ENCODE peak calls at places on chromosomes 6 and 20, in six cellular contexts. One of them, this sample, is unnamed.

GRCh38 chr20:44448753-44449546 is 26.7 kb upstream of the TTPAL start:
- DNase-seq in GM23248: peak; percentile 26
- DNase-seq in MM.1S: peak; percentile 49
- DNase-seq in HCT116: peak; percentile 16
- DNase-seq in SK-N-SH: peak; percentile 30
- DNase-seq in neural progenitor cell: peak; percentile 69
- DNase-seq in this sample: peak; percentile 28

GRCh38 chr6:111770263-111771083 is 102.8 kb downstream of the FYN start:
- DNase-seq in GM23248: no peak
- DNase-seq in MM.1S: no peak
- DNase-seq in HCT116: no peak
- DNase-seq in SK-N-SH: no peak
- DNase-seq in neural progenitor cell: no peak
- DNase-seq in this sample: no peak

GRCh38 chr6:2505624-2506023 is 245.1 kb downstream of the MYLK4 start:
- DNase-seq in GM23248: no peak
- DNase-seq in MM.1S: no peak
- DNase-seq in HCT116: peak; percentile 21
- DNase-seq in SK-N-SH: peak; percentile 30
- DNase-seq in neural progenitor cell: peak; percentile 39
- DNase-seq in this sample: peak; percentile 38

GRCh38 chr6:148624025-148624424 is 122.8 kb upstream of the UST start:
- DNase-seq in GM23248: peak; percentile 46
- DNase-seq in MM.1S: no peak
- DNase-seq in HCT116: no peak
- DNase-seq in SK-N-SH: no peak
- DNase-seq in neural progenitor cell: no peak
- DNase-seq in this sample: no peak

GRCh38 chr20:35845561-35845960 is 73.7 kb downstream of the PHF20 start:
- DNase-seq in GM23248: peak; percentile 61
- DNase-seq in MM.1S: no peak
- DNase-seq in HCT116: no peak
- DNase-seq in SK-N-SH: no peak
- DNase-seq in neural progenitor cell: no peak
- DNase-seq in this sample: no peak

GRCh38 chr6:2055914-2056313 is 189.5 kb downstream of the GMDS start:
- DNase-seq in GM23248: peak; percentile 49
- DNase-seq in MM.1S: no peak
- DNase-seq in HCT116: no peak
- DNase-seq in SK-N-SH: no peak
- DNase-seq in neural progenitor cell: no peak
- DNase-seq in this sample: no peak

GRCh38 chr6:168892031-168892430 is 361.6 kb downstream of the THBS2 start:
- DNase-seq in GM23248: no peak
- DNase-seq in MM.1S: no peak
- DNase-seq in HCT116: no peak
- DNase-seq in SK-N-SH: no peak
- DNase-seq in neural progenitor cell: no peak
- DNase-seq in this sample: peak; percentile 6

GRCh38 chr20:63560333-63560805 is 6.4 kb downstream of the FNDC11 start:
- DNase-seq in GM23248: no peak
- DNase-seq in MM.1S: no peak
- DNase-seq in HCT116: no peak
- DNase-seq in SK-N-SH: no peak
- DNase-seq in neural progenitor cell: no peak
- DNase-seq in this sample: no peak

GRCh38 chr6:25173951-25174474 is 105.2 kb upstream of the CARMIL1 start:
- DNase-seq in GM23248: peak; percentile 88
- DNase-seq in MM.1S: no peak
- DNase-seq in HCT116: peak; percentile 70
- DNase-seq in SK-N-SH: no peak
- DNase-seq in neural progenitor cell: no peak
- DNase-seq in this sample: peak; percentile 96

GRCh38 chr6:27839303-27840081 is 72.7 kb downstream of the OR2B2 start:
- DNase-seq in GM23248: peak; percentile 91
- DNase-seq in MM.1S: peak; percentile 36
- DNase-seq in HCT116: no peak
- DNase-seq in SK-N-SH: peak; percentile 32
- DNase-seq in neural progenitor cell: peak; percentile 32
- DNase-seq in this sample: peak; percentile 88

GRCh38 chr20:17570347-17571152 is 675 bp downstream of the DSTN start:
- DNase-seq in GM23248: peak; percentile 73
- DNase-seq in MM.1S: peak; percentile 37
- DNase-seq in HCT116: peak; percentile 15
- DNase-seq in SK-N-SH: peak; percentile 81
- DNase-seq in neural progenitor cell: peak; percentile 80
- DNase-seq in this sample: peak; percentile 49

DNA sequence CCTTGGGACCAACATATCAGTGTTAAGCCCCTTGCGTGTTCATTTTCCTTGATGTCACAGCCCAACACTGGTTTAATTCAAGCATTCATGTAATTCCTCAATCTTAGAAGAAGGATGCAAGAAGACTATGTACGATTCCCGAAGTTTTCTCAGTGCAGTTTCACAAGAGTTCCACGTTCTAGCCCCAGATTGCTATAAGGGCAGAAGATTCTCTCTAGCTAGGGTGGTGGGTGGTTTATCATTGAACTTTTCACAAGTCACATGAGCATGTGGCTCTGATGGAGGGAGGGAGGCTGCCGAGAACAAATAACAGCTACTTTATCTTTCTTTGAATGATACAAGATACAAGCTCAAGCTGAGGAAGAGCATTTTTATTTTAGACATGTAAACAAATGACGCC is 71.9 kb upstream of the NHSL1 start:
- DNase-seq in GM23248: no peak
- DNase-seq in MM.1S: no peak
- DNase-seq in HCT116: no peak
- DNase-seq in SK-N-SH: no peak
- DNase-seq in neural progenitor cell: no peak
- DNase-seq in this sample: no peak
- H3K9ac ChIP-seq in GM23248: peak overlapping the region; percentile 66
- H3K9ac ChIP-seq in MM.1S: no peak overlapping the region
- H3K9ac ChIP-seq in HCT116: no peak overlapping the region
- H3K9ac ChIP-seq in SK-N-SH: no peak overlapping the region
- H3K9ac ChIP-seq in neural progenitor cell: no peak overlapping the region
- H3K9ac ChIP-seq in this sample: no peak overlapping the region

GRCh38 chr6:155346957-155347356 is 32.7 kb upstream of the TFB1M start:
- DNase-seq in GM23248: no peak
- DNase-seq in MM.1S: no peak
- DNase-seq in HCT116: no peak
- DNase-seq in SK-N-SH: no peak
- DNase-seq in neural progenitor cell: no peak
- DNase-seq in this sample: no peak
- H3K4me3 ChIP-seq in GM23248: no peak overlapping the region
- H3K4me3 ChIP-seq in MM.1S: no peak overlapping the region
- H3K4me3 ChIP-seq in HCT116: no peak overlapping the region
- H3K4me3 ChIP-seq in SK-N-SH: no peak overlapping the region
- H3K4me3 ChIP-seq in neural progenitor cell: no peak overlapping the region
- H3K4me3 ChIP-seq in this sample: no peak overlapping the region

GRCh38 chr20:23144856-23145255 is 58.7 kb upstream of the CD93 start:
- DNase-seq in GM23248: no peak
- DNase-seq in MM.1S: no peak
- DNase-seq in HCT116: no peak
- DNase-seq in SK-N-SH: no peak
- DNase-seq in neural progenitor cell: no peak
- DNase-seq in this sample: no peak

GRCh38 chr20:23142162-23143050 is 56.3 kb upstream of the CD93 start:
- DNase-seq in GM23248: no peak
- DNase-seq in MM.1S: no peak
- DNase-seq in HCT116: no peak
- DNase-seq in SK-N-SH: no peak
- DNase-seq in neural progenitor cell: no peak
- DNase-seq in this sample: peak; percentile 68

GRCh38 chr20:23141450-23142161 is 55.5 kb upstream of the CD93 start:
- DNase-seq in GM23248: no peak
- DNase-seq in MM.1S: no peak
- DNase-seq in HCT116: no peak
- DNase-seq in SK-N-SH: no peak
- DNase-seq in neural progenitor cell: no peak
- DNase-seq in this sample: no peak

GRCh38 chr20:23143986-23144695 is 58.0 kb upstream of the CD93 start:
- DNase-seq in GM23248: no peak
- DNase-seq in MM.1S: no peak
- DNase-seq in HCT116: no peak
- DNase-seq in SK-N-SH: no peak
- DNase-seq in neural progenitor cell: no peak
- DNase-seq in this sample: peak; percentile 74

DNA sequence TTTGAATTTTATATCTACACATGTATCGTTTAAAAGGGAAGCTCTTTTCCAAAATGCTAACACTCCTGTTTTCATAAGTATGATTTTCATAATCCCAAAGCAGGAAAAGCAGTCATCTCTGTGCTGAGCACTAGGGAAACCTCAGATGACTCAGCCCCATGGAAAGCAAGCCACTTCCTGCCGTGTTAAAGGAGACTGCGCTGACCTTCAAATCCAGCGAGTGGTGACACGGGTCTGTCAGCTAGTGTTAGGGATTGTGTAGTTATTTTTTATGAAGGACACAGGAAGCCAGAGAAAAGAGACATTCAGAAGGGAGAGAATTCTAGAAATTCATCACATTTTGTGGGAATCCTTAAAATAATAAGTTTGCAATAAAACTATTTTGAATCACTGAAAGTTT is 57.0 kb upstream of the CD93 start:
- DNase-seq in GM23248: peak; percentile 93
- DNase-seq in MM.1S: no peak
- DNase-seq in HCT116: peak; percentile 47
- DNase-seq in SK-N-SH: no peak
- DNase-seq in neural progenitor cell: no peak
- DNase-seq in this sample: peak; percentile 88
- TF ChIP-seq EZH2phosphoT487 in GM23248: no peak
- TF ChIP-seq EZH2phosphoT487 in MM.1S: no peak
- TF ChIP-seq EZH2phosphoT487 in HCT116: no peak
- TF ChIP-seq EZH2phosphoT487 in SK-N-SH: no peak
- TF ChIP-seq EZH2phosphoT487 in neural progenitor cell: no peak
- TF ChIP-seq EZH2phosphoT487 in this sample: no peak

GRCh38 chr6:13431059-13431656 is 56.2 kb downstream of the GFOD1 start:
- DNase-seq in GM23248: no peak
- DNase-seq in MM.1S: peak; percentile 25
- DNase-seq in HCT116: no peak
- DNase-seq in SK-N-SH: no peak
- DNase-seq in neural progenitor cell: no peak
- DNase-seq in this sample: no peak

GRCh38 chr6:13431861-13432465 is 55.4 kb downstream of the GFOD1 start:
- DNase-seq in GM23248: peak; percentile 35
- DNase-seq in MM.1S: no peak
- DNase-seq in HCT116: no peak
- DNase-seq in SK-N-SH: no peak
- DNase-seq in neural progenitor cell: no peak
- DNase-seq in this sample: peak; percentile 22

GRCh38 chr6:13434777-13435176 is 52.6 kb downstream of the GFOD1 start:
- DNase-seq in GM23248: no peak
- DNase-seq in MM.1S: no peak
- DNase-seq in HCT116: no peak
- DNase-seq in SK-N-SH: no peak
- DNase-seq in neural progenitor cell: no peak
- DNase-seq in this sample: no peak

GRCh38 chr6:13434455-13434775 is 53.0 kb downstream of the GFOD1 start:
- DNase-seq in GM23248: no peak
- DNase-seq in MM.1S: no peak
- DNase-seq in HCT116: no peak
- DNase-seq in SK-N-SH: no peak
- DNase-seq in neural progenitor cell: no peak
- DNase-seq in this sample: no peak

DNA sequence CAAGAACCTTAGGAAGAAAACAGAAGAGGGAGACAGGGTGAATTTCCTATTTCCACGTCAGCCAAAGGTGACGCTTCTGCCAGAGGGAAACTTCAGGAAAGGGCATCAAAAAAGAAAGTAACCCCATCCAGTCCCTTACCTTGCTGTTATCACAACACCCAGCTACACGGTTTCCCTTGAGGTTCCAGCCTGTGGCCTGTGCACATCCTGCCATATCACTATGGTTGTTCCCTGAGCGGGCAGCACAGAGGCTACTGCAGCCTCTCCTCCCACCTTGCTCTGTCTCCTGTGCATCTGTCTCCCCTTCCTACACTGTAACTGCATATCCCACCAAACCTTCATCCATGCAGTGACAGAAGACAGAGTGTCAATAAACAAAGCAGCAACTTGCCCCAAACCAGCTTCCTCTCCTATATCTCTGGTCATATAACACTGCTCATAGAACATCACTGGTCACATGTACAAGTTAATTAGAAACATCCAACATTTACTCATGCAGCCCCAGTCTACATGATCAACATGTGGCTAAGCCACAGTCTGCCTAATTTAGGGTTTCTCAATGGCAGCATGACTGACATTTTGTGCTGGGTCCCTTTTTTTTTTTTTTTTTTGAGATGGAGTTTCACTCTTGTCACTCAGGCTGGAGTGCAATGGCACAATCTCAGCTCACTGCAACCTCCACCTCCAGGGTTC is 54.7 kb downstream of the GFOD1 start:
- DNase-seq in GM23248: no peak
- DNase-seq in MM.1S: no peak
- DNase-seq in HCT116: no peak
- DNase-seq in SK-N-SH: no peak
- DNase-seq in neural progenitor cell: no peak
- DNase-seq in this sample: no peak
- H3K9ac ChIP-seq in GM23248: no peak overlapping the region
- H3K9ac ChIP-seq in MM.1S: no peak overlapping the region
- H3K9ac ChIP-seq in HCT116: no peak overlapping the region
- H3K9ac ChIP-seq in SK-N-SH: no peak overlapping the region
- H3K9ac ChIP-seq in neural progenitor cell: no peak overlapping the region
- H3K9ac ChIP-seq in this sample: no peak overlapping the region

DNA sequence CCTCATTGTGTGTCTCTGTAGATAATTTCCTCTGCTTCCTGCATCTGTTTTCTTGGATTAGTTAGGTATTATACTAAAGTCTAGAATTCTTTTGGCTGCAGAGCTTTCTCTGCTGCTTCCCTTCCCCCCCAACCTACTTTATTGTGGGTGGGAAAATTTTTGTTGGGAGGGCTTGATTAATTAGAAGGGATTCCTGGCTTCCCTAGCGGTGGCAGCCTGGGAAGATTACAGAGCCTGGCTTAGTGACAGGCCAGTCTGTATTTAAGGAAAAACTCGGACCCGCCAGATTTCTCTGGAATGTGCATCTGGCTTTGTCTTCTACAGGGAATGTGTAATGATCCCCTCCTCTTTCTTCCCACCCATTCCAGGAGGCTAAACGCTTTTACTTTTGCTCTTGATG is 31.2 kb downstream of the SLX4IP start:
- DNase-seq in GM23248: no peak
- DNase-seq in MM.1S: no peak
- DNase-seq in HCT116: no peak
- DNase-seq in SK-N-SH: no peak
- DNase-seq in neural progenitor cell: peak; percentile 94
- DNase-seq in this sample: no peak
- H3K4me3 ChIP-seq in GM23248: no peak overlapping the region
- H3K4me3 ChIP-seq in MM.1S: no peak overlapping the region
- H3K4me3 ChIP-seq in HCT116: no peak overlapping the region
- H3K4me3 ChIP-seq in SK-N-SH: no peak overlapping the region
- H3K4me3 ChIP-seq in neural progenitor cell: peak overlapping the region; percentile 33
- H3K4me3 ChIP-seq in this sample: no peak overlapping the region

This sample was measured in PC-3.